ENCODE peak calls at places on chromosome 14, in six cellular contexts. G is CD4-positive, alpha-beta T cell; X is transverse colon; O is suprapubic skin; I is HepG2; V is breast epithelium. U is an unnamed sample.

GRCh38 chr14:74763803-74764531 is 851 bp downstream of the YLPM1 start:
- DNase-seq in X (peak; percentile 10), G (peak; percentile 7), O (peak; percentile 68), V (no peak), I (no peak), U (no peak)

GRCh38 chr14:94695231-94695630 is 74.7 kb downstream of the GSC start:
- DNase-seq in O (no peak), I (no peak), G (no peak), X (no peak), V (no peak), U (no peak)

GRCh38 chr14:90696728-90697127 is 119.5 kb downstream of the TTC7B start:
- DNase-seq in V (no peak), O (no peak), I (no peak), G (no peak), X (no peak), U (no peak)

GRCh38 chr14:105022276-105022670 is 1.4 kb upstream of the CDCA4 start:
- DNase-seq in I (no peak), V (no peak), X (no peak), G (no peak), O (peak; percentile 22), U (no peak)

GRCh38 chr14:85402546-85403162 is 127.3 kb upstream of the FLRT2 start:
- DNase-seq in I (no peak), O (no peak), X (no peak), V (no peak), G (no peak), U (no peak)

GRCh38 chr14:97021571-97022171 is 224.5 kb downstream of the VRK1 start:
- DNase-seq in G (no peak), X (no peak), O (no peak), I (no peak), V (no peak), U (no peak)

GRCh38 chr14:58536975-58537374 is 100.8 kb upstream of the DACT1 start:
- DNase-seq in O (no peak), G (no peak), V (no peak), I (no peak), X (no peak), U (no peak)

GRCh38 chr14:58752280-58752679 is 114.5 kb downstream of the DACT1 start:
- DNase-seq in V (no peak), I (no peak), X (no peak), G (no peak), O (no peak), U (no peak)

GRCh38 chr14:103522028-103522581 is 525 bp downstream of the CKB start:
- DNase-seq in G (no peak), V (no peak), O (peak; percentile 76), I (no peak), X (no peak), U (no peak)

GRCh38 chr14:58730793-58731464 is 93.2 kb downstream of the DACT1 start:
- DNase-seq in O (no peak), V (no peak), G (no peak), X (no peak), I (no peak), U (no peak)

GRCh38 chr14:103118663-103119404 is 4.4 kb upstream of the TNFAIP2 start:
- DNase-seq in O (peak; percentile 82), I (no peak), G (no peak), X (peak; percentile 61), V (no peak), U (no peak)

GRCh38 chr14:100738269-100738691 is 11.6 kb downstream of the DLK1 start:
- DNase-seq in X (no peak), I (no peak), O (peak; percentile 32), G (no peak), V (no peak), U (no peak)

GRCh38 chr14:81390706-81391105 is 9.4 kb downstream of the STON2 start:
- DNase-seq in X (no peak), I (no peak), V (no peak), O (no peak), G (no peak), U (no peak)

GRCh38 chr14:75257241-75257640 is 21.4 kb upstream of the FOS start:
- DNase-seq in G (no peak), I (no peak), O (no peak), V (no peak), X (no peak), U (no peak)

GRCh38 chr14:54462048-54462447 is 20.9 kb upstream of the CNIH1 start:
- DNase-seq in X (no peak), V (no peak), I (no peak), G (no peak), O (no peak), U (no peak)

DNA sequence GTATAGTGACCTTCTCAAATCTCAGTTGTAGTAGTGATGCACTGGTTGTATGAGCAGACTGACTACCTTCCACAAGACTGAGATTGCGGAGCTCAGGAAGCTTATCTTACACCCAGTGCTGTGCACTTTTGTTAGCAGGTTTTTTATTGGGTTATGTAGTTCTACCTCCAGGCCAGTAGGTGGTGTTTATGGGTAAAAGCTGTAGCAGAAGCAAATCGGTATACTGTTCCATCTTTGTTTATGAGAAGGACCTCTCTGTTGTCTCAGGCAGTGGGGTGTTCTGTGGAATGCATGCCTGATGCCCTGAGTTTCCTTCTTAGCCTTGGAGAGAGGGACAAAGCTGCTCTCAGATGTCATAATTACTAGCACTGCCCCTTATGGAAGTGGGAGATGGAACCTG is 217.8 kb downstream of the LRFN5 start:
- DNase-seq in X (no peak), O (no peak), G (no peak), I (no peak), V (no peak), U (no peak)
- TF ChIP-seq CTCF in X (no peak), O (no peak), G (no peak), I (no peak), V (no peak), U (peak; percentile 36)

DNA sequence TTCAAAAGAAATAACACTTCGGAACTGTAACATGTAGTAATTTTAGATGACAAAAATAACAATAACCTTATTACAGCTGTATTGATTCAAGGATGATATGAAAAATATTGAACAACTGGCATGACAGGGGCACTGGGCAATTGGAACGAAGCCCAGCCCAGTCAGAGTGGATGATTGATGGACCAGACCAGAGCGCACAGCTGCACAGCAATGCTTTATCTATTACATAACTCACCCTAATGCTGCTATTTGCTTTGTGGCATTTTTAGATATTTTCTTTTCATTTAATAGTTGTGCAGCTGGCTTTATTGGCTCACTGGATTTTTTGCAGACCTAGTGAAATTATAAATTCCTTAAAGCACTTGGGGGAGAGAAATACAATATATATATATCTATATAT is 26.9 kb upstream of the FERMT2 start:
- DNase-seq in V (no peak), I (no peak), O (no peak), G (no peak), X (no peak), U (no peak)
- TF ChIP-seq CTCF in V (no peak), I (no peak), O (no peak), G (no peak), X (no peak), U (no peak)

DNA sequence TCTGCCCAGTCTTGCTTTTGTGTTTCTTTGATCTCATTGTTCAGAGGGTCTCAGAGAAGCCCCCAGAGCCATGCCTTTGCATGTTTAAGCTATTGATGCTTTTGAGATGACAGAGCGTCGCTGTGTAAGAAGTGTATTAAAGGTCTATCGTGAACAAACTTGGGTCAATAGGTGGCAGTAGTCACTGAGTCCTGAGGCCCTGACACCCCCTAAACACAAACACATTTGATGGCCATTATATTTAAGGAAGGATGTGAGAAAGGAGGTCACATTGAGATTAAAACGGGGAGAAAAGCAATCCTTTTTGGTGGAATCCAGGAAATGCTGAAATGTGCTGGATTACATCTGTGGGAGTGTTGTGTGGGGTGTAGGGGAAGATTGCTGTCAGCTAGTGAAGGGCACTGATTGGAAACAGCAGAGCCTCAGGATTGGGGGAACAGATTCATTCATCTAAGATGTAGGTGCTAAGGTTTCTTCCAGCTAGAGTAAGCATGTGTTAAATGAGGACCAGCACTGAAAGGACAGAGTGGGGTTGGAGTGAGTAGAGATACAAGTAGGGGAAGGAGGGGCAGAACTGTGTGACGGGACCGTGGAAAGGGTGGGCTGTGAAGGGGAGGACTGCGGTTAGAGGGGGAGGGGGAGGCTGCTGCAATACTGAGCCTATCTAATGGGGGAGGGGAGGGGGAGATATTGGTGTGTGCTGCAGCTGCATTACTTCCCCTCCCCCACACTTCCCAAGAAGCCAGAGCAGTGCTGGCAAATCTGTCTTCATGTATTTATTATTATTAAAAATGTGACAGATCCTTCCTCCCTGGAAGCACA is 12.7 kb downstream of the NGDN start:
- DNase-seq in G (no peak), O (no peak), X (no peak), I (no peak), V (no peak), U (no peak)
- TF ChIP-seq CTCF in G (no peak), O (no peak), X (no peak), I (peak; percentile 35), V (no peak), U (no peak)

GRCh38 chr14:76810953-76811400 is 1.7 kb downstream of the ANGEL1 start:
- DNase-seq in G (peak; percentile 16), I (peak; percentile 80), O (no peak), V (no peak), X (peak; percentile 27), U (no peak)
- TF ChIP-seq CTCF in G (peak; percentile 33), I (peak; percentile 72), O (no peak), V (no peak), X (peak; percentile 25), U (peak; percentile 43)

GRCh38 chr14:69107407-69108003 is 45.4 kb downstream of the DCAF5 start:
- DNase-seq in V (peak; percentile 44), O (no peak), G (no peak), I (peak; percentile 69), X (peak; percentile 33), U (no peak)
- TF ChIP-seq CTCF in V (peak; percentile 93), O (peak; percentile 64), G (peak; percentile 61), I (peak; percentile 87), X (peak; percentile 78), U (peak; percentile 79)